ENCODE peak calls at places on chromosomes 13 and 19, in four cellular contexts. One of them, this sample, is unnamed.
A peak's percentile ranks its signal among the peaks of the same experiment; 100 is the strongest.

GRCh38 chr19:39916851-39917396 is 17.5 kb downstream of the FCGBP start:
- DNase-seq in HepG2: no peak
- DNase-seq in GM12878: no peak
- DNase-seq in K562: no peak
- DNase-seq in this sample: no peak

GRCh38 chr19:6481541-6482342 is at the start of gene DENND1C:
- DNase-seq in HepG2: peak; percentile 47
- DNase-seq in GM12878: peak; percentile 45
- DNase-seq in K562: peak; percentile 75
- DNase-seq in this sample: no peak

GRCh38 chr13:110711778-110712070 is 1.8 kb upstream of the ING1 start:
- DNase-seq in K562: no peak
- DNase-seq in HepG2: peak; percentile 39
- DNase-seq in GM12878: no peak
- DNase-seq in this sample: no peak

GRCh38 chr19:39506944-39507714 is 7.8 kb upstream of the SELENOV start:
- DNase-seq in K562: peak; percentile 91
- DNase-seq in GM12878: no peak
- DNase-seq in HepG2: peak; percentile 60
- DNase-seq in this sample: peak; percentile 94

GRCh38 chr13:71218960-71219359 is 648.0 kb downstream of the DACH1 start:
- DNase-seq in K562: no peak
- DNase-seq in HepG2: peak; percentile 7
- DNase-seq in GM12878: no peak
- DNase-seq in this sample: peak; percentile 12

GRCh38 chr13:40550130-40550529 is 116.3 kb downstream of the FOXO1 start:
- DNase-seq in K562: no peak
- DNase-seq in GM12878: no peak
- DNase-seq in HepG2: peak; percentile 34
- DNase-seq in this sample: no peak

GRCh38 chr13:75135325-75135825 is 346.6 kb downstream of the TBC1D4 start:
- DNase-seq in GM12878: no peak
- DNase-seq in HepG2: no peak
- DNase-seq in K562: no peak
- DNase-seq in this sample: peak; percentile 64

GRCh38 chr19:35675589-35676140 is 9.3 kb downstream of the UPK1A start:
- DNase-seq in GM12878: no peak
- DNase-seq in K562: no peak
- DNase-seq in HepG2: no peak
- DNase-seq in this sample: no peak

GRCh38 chr13:28204043-28204442 is 65.7 kb downstream of the PAN3 start:
- DNase-seq in GM12878: no peak
- DNase-seq in HepG2: peak; percentile 32
- DNase-seq in K562: no peak
- DNase-seq in this sample: no peak

GRCh38 chr19:12647490-12648071 is 19.0 kb downstream of the MAN2B1 start:
- DNase-seq in HepG2: no peak
- DNase-seq in GM12878: no peak
- DNase-seq in K562: peak; percentile 94
- DNase-seq in this sample: no peak

GRCh38 chr13:66896933-66897332 is 333.2 kb downstream of the PCDH9 start:
- DNase-seq in HepG2: no peak
- DNase-seq in GM12878: no peak
- DNase-seq in K562: no peak
- DNase-seq in this sample: no peak

GRCh38 chr13:92187378-92187989 is 789.1 kb downstream of the GPC5 start:
- DNase-seq in K562: peak; percentile 14
- DNase-seq in GM12878: no peak
- DNase-seq in HepG2: peak; percentile 24
- DNase-seq in this sample: peak; percentile 1

GRCh38 chr13:53822136-53822535 is 793.5 kb downstream of the OLFM4 start:
- DNase-seq in GM12878: no peak
- DNase-seq in K562: no peak
- DNase-seq in HepG2: no peak
- DNase-seq in this sample: no peak

DNA sequence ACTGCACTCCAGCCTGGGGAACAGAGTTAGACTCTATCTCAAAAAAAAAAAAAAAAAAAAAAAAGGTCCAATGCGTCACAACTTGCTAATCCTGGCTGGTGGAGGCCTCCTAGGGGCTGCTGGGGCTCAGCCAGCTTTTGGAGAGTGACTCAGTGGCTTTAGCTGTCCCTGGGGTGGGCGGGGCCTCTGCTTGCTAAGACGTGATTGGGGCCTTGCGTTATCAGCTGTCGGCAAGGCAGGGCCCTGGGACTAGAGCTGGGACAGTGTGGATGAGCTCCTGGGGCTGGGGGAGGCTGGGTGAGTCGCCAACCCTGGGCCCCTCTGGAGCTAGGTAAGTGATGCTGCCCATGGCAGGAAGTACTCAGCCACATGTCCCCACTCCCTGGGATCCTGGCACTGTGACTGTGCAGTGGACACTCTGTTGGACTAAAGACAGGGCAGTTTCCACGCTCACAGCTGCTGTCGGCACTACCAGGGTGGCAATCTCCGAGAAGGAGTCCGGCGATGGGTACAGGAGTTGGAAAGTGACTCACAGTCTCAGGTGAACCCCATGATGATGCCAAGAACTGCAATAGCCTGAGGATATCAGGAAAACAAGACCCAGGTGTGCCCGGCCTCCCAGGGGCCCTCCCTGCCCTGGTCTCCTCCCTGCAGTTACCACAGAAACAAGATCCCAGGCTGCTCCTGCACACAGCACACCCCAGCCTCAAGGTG is 32.2 kb downstream of the F2RL3 start:
- DNase-seq in GM12878: no peak
- DNase-seq in K562: peak; percentile 90
- DNase-seq in HepG2: no peak
- DNase-seq in this sample: no peak
- TF ChIP-seq KDM1A in GM12878: no peak
- TF ChIP-seq KDM1A in K562: no peak
- TF ChIP-seq KDM1A in HepG2: no peak
- TF ChIP-seq KDM1A in this sample: no peak

GRCh38 chr19:3699741-3700241 is 477 bp downstream of the PIP5K1C start:
- DNase-seq in GM12878: no peak
- DNase-seq in HepG2: no peak
- DNase-seq in K562: no peak
- DNase-seq in this sample: no peak
- TF ChIP-seq BHLHE40 in GM12878: no peak
- TF ChIP-seq BHLHE40 in HepG2: no peak
- TF ChIP-seq BHLHE40 in K562: no peak
- TF ChIP-seq BHLHE40 in this sample: no peak

GRCh38 chr13:35379663-35380062 is 96.8 kb downstream of the MAB21L1 start:
- DNase-seq in K562: no peak
- DNase-seq in GM12878: no peak
- DNase-seq in HepG2: no peak
- DNase-seq in this sample: no peak
- TF ChIP-seq KDM1A in K562: no peak
- TF ChIP-seq KDM1A in GM12878: no peak
- TF ChIP-seq KDM1A in HepG2: no peak
- TF ChIP-seq KDM1A in this sample: no peak

GRCh38 chr19:18291590-18292459 is 10.4 kb upstream of the JUND start:
- DNase-seq in HepG2: peak; percentile 51
- DNase-seq in GM12878: no peak
- DNase-seq in K562: peak; percentile 89
- DNase-seq in this sample: peak; percentile 65
- TF ChIP-seq BHLHE40 in HepG2: no peak
- TF ChIP-seq BHLHE40 in GM12878: peak; percentile 74
- TF ChIP-seq BHLHE40 in K562: no peak
- TF ChIP-seq BHLHE40 in this sample: no peak

GRCh38 chr19:46616631-46617322 is 8.1 kb downstream of the PTGIR start:
- DNase-seq in GM12878: no peak
- DNase-seq in K562: peak; percentile 67
- DNase-seq in HepG2: peak; percentile 50
- DNase-seq in this sample: peak; percentile 96
- TF ChIP-seq KDM1A in GM12878: no peak
- TF ChIP-seq KDM1A in K562: no peak
- TF ChIP-seq KDM1A in HepG2: no peak
- TF ChIP-seq KDM1A in this sample: no peak

GRCh38 chr13:73306688-73307087 is 247.9 kb downstream of the KLF5 start:
- DNase-seq in HepG2: no peak
- DNase-seq in K562: no peak
- DNase-seq in GM12878: no peak
- DNase-seq in this sample: no peak

GRCh38 chr13:73307481-73307880 is 248.7 kb downstream of the KLF5 start:
- DNase-seq in K562: no peak
- DNase-seq in GM12878: no peak
- DNase-seq in HepG2: no peak
- DNase-seq in this sample: no peak

GRCh38 chr13:73304442-73304841 is 245.6 kb downstream of the KLF5 start:
- DNase-seq in GM12878: no peak
- DNase-seq in K562: no peak
- DNase-seq in HepG2: no peak
- DNase-seq in this sample: no peak

GRCh38 chr13:73300718-73301425 is 242.1 kb downstream of the KLF5 start:
- DNase-seq in K562: no peak
- DNase-seq in GM12878: no peak
- DNase-seq in HepG2: no peak
- DNase-seq in this sample: no peak

DNA sequence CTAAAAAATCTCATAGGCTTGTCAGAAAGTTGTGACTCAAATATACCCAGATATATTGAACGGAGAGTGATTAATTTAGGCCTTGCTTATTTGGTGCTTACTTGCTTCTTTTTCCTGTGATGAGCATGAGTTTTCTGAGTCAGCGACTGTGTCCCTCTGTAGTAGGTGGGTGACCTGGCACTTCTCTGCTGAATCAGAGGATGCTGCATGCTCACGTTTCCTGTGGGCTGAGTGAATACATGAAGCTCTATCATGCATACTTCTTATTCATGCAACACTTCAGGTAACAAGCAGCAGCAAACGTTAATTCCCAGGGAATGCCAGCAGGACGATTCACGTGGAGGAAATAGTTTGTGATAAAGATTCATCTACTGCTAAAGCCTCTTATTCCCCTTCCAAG is 245.1 kb downstream of the KLF5 start:
- DNase-seq in HepG2: no peak
- DNase-seq in K562: no peak
- DNase-seq in GM12878: no peak
- DNase-seq in this sample: no peak
- TF ChIP-seq BHLHE40 in HepG2: no peak
- TF ChIP-seq BHLHE40 in K562: no peak
- TF ChIP-seq BHLHE40 in GM12878: no peak
- TF ChIP-seq BHLHE40 in this sample: no peak